ENCODE peak calls at places on chromosomes 13 and 19, in four cellular contexts. W is activated T-cell treated with anti-CD3 and anti-CD28 coated beads for 1 hour; Q is EL; V is activated CD4-positive, alpha-beta T cell treated with anti-CD3 and anti-CD28 coated beads for 1 hour. Y is an unnamed sample.

GRCh38 chr13:32381539-32381938 is 46.4 kb downstream of the N4BP2L1 start:
- DNase-seq in W (no peak), Q (peak), V (no peak), Y (peak)

GRCh38 chr13:73000027-73000674 is 58.7 kb upstream of the KLF5 start:
- DNase-seq in W (no peak), Q (no peak), V (no peak), Y (peak)

GRCh38 chr19:29201849-29202248 is 11.1 kb downstream of the UQCRFS1 start:
- DNase-seq in W (no peak), Q (no peak), V (no peak), Y (no peak)

GRCh38 chr13:99165753-99166587 is 34.7 kb upstream of the UBAC2 start:
- DNase-seq in W (no peak), Q (no peak), V (no peak), Y (no peak)

GRCh38 chr13:110820311-110820710 is 94.6 kb downstream of the ANKRD10 start:
- DNase-seq in W (no peak), Q (no peak), V (no peak), Y (no peak)

GRCh38 chr19:17555929-17556813 is 722 bp downstream of the COLGALT1 start:
- DNase-seq in W (no peak), Q (peak), V (no peak), Y (no peak)

GRCh38 chr19:51136333-51136732 is 5.8 kb upstream of the SIGLEC7 start:
- DNase-seq in W (no peak), Q (no peak), V (no peak), Y (no peak)

GRCh38 chr19:2814426-2814825 is 5.2 kb upstream of the ZNF554 start:
- DNase-seq in W (no peak), Q (no peak), V (no peak), Y (no peak)

GRCh38 chr13:42394361-42395065 is 122.6 kb downstream of the AKAP11 start:
- DNase-seq in W (no peak), Q (no peak), V (no peak), Y (no peak)

GRCh38 chr19:16188521-16188920 is 3.3 kb downstream of the FAM32A start:
- DNase-seq in W (no peak), Q (no peak), V (no peak), Y (no peak)

GRCh38 chr13:75633285-75633684 is 2.8 kb upstream of the LMO7 start:
- DNase-seq in W (no peak), Q (peak), V (no peak), Y (no peak)

GRCh38 chr13:93794197-93794885 is 567.7 kb downstream of the GPC6 start:
- DNase-seq in W (no peak), Q (no peak), V (no peak), Y (no peak)

GRCh38 chr19:2039082-2039958 is 11.7 kb downstream of the MKNK2 start:
- DNase-seq in W (no peak), Q (no peak), V (no peak), Y (no peak)

GRCh38 chr19:9306443-9306842 is 3.2 kb downstream of the ZNF699 start:
- DNase-seq in W (no peak), Q (peak), V (no peak), Y (no peak)

GRCh38 chr13:26037302-26037701 is 14.5 kb downstream of the SHISA2 start:
- DNase-seq in W (no peak), Q (no peak), V (no peak), Y (no peak)

GRCh38 chr19:5093297-5093858 is 124.5 kb downstream of the KDM4B start:
- DNase-seq in W (no peak), Q (no peak), V (no peak), Y (no peak)

GRCh38 chr19:44807162-44807561 is 1.7 kb upstream of the BCAM start:
- DNase-seq in W (no peak), Q (no peak), V (no peak), Y (peak)

GRCh38 chr13:74203576-74203975 is 69.4 kb upstream of the KLF12 start:
- DNase-seq in W (no peak), Q (peak), V (no peak), Y (no peak)

GRCh38 chr13:65964672-65965071 is 1265.5 kb downstream of the PCDH9 start:
- DNase-seq in W (no peak), Q (peak), V (no peak), Y (no peak)

GRCh38 chr19:43524922-43525835 is 1.8 kb downstream of the ETHE1 start:
- DNase-seq in W (no peak), Q (peak), V (no peak), Y (peak)

GRCh38 chr19:32542477-32543106 is 38.4 kb upstream of the PDCD5 start:
- DNase-seq in W (no peak), Q (no peak), V (no peak), Y (no peak)

GRCh38 chr13:109494955-109495354 is 291.4 kb downstream of the IRS2 start:
- DNase-seq in W (no peak), Q (peak), V (no peak), Y (no peak)

GRCh38 chr19:52343548-52343947 is 7.5 kb downstream of the ZNF610 start:
- DNase-seq in W (peak), Q (peak), V (peak), Y (peak)

GRCh38 chr19:48632692-48633147 is 4.5 kb downstream of the DBP start:
- DNase-seq in W (no peak), Q (peak), V (no peak), Y (no peak)

GRCh38 chr19:19578241-19578640 is 40.2 kb downstream of the CILP2 start:
- DNase-seq in W (no peak), Q (no peak), V (no peak), Y (no peak)

GRCh38 chr19:15331419-15332310 is 674 bp downstream of the BRD4 start:
- DNase-seq in W (peak), Q (peak), V (peak), Y (peak)

GRCh38 chr13:98966019-98966418 is 11.8 kb downstream of the DOCK9 start:
- DNase-seq in W (no peak), Q (no peak), V (no peak), Y (no peak)

GRCh38 chr19:49716154-49716553 is 25.2 kb downstream of the CPT1C start:
- DNase-seq in W (no peak), Q (peak), V (no peak), Y (no peak)

GRCh38 chr19:55681131-55682087 is 6.4 kb downstream of the EPN1 start:
- DNase-seq in W (no peak), Q (peak), V (no peak), Y (no peak)

GRCh38 chr19:1657632-1658445 is 5.4 kb upstream of the TCF3 start:
- DNase-seq in W (no peak), Q (no peak), V (no peak), Y (no peak)

GRCh38 chr13:111906816-111907215 is 160.1 kb upstream of the SOX1 start:
- DNase-seq in W (no peak), Q (no peak), V (no peak), Y (no peak)

GRCh38 chr19:33950141-33950805 is 153.6 kb downstream of the KCTD15 start:
- DNase-seq in W (no peak), Q (no peak), V (no peak), Y (no peak)

GRCh38 chr19:33192010-33192409 is 2.1 kb upstream of the LRP3 start:
- DNase-seq in W (no peak), Q (no peak), V (no peak), Y (no peak)

GRCh38 chr19:6322284-6322683 is 11.1 kb downstream of the ACER1 start:
- DNase-seq in W (no peak), Q (no peak), V (no peak), Y (no peak)

GRCh38 chr13:98335721-98336120 is 158.7 kb upstream of the RNF113B start:
- DNase-seq in W (no peak), Q (no peak), V (no peak), Y (no peak)

GRCh38 chr13:94481966-94482365 is 2.5 kb upstream of the DCT start:
- DNase-seq in W (no peak), Q (peak), V (no peak), Y (no peak)

GRCh38 chr19:18478545-18479311 is 40.8 kb upstream of the ISYNA1 start:
- DNase-seq in W (no peak), Q (peak), V (no peak), Y (peak)

GRCh38 chr13:75458696-75459422 is 23.1 kb downstream of the TBC1D4 start:
- DNase-seq in W (no peak), Q (no peak), V (no peak), Y (peak)

GRCh38 chr19:18851673-18852325 is 20.0 kb downstream of the UPF1 start:
- DNase-seq in W (no peak), Q (no peak), V (no peak), Y (no peak)